ENCODE peak calls at places on chromosomes 11 and 22, in seven cellular contexts. X is kidney epithelial cell, S is NCI-H1048, P is NCI-H1105, W is astrocyte of the spinal cord, A is GF-D8, M is kidney. U is an unnamed sample.

GRCh38 chr11:95364324-95365295 is 133.6 kb upstream of the SESN3 start:
- DNase-seq in X (peak), S (no peak), P (no peak), W (peak), A (no peak), M (no peak), U (peak)

GRCh38 chr22:39236321-39237275 is 8.2 kb downstream of the PDGFB start:
- DNase-seq in X (no peak), S (no peak), P (peak), W (no peak), A (peak), M (peak), U (no peak)

GRCh38 chr11:76579047-76579751 is 91.3 kb downstream of the LRRC32 start:
- DNase-seq in X (no peak), S (no peak), P (no peak), W (peak), A (no peak), M (peak), U (no peak)

GRCh38 chr11:18699269-18699596 is 654 bp downstream of the TMEM86A start:
- DNase-seq in X (no peak), S (no peak), P (no peak), W (no peak), A (no peak), M (no peak), U (no peak)

GRCh38 chr22:29625090-29625825 is 21.8 kb downstream of the NF2 start:
- DNase-seq in X (peak), S (peak), P (no peak), W (peak), A (peak), M (no peak), U (no peak)

GRCh38 chr11:69442012-69442806 is 39.3 kb upstream of the LINC01488 start:
- DNase-seq in X (no peak), S (no peak), P (no peak), W (peak), A (no peak), M (peak), U (no peak)

GRCh38 chr11:44028816-44029506 is 18.8 kb upstream of the ACCSL start:
- DNase-seq in X (no peak), S (no peak), P (no peak), W (no peak), A (no peak), M (no peak), U (no peak)

GRCh38 chr11:66317322-66317765 is 500 bp upstream of the CD248 start:
- DNase-seq in X (no peak), S (no peak), P (no peak), W (no peak), A (no peak), M (peak), U (no peak)

GRCh38 chr22:38017272-38017920 is 33.0 kb upstream of the SOX10 start:
- DNase-seq in X (no peak), S (no peak), P (no peak), W (peak), A (no peak), M (peak), U (peak)

GRCh38 chr11:65211293-65212105 is 29.8 kb downstream of the CAPN1 start:
- DNase-seq in X (no peak), S (no peak), P (no peak), W (no peak), A (no peak), M (peak), U (no peak)

GRCh38 chr22:24554316-24555159 is at the start of gene GUCD1:
- DNase-seq in X (no peak), S (no peak), P (no peak), W (peak), A (peak), M (no peak), U (no peak)

GRCh38 chr11:75583710-75584658 is 21.9 kb downstream of the SERPINH1 start:
- DNase-seq in X (no peak), S (no peak), P (peak), W (peak), A (no peak), M (peak), U (no peak)

GRCh38 chr11:2222479-2222878 is 47.9 kb downstream of the ASCL2 start:
- DNase-seq in X (no peak), S (no peak), P (no peak), W (no peak), A (no peak), M (no peak), U (no peak)

GRCh38 chr11:102914238-102915043 is 39.7 kb upstream of the MMP12 start:
- DNase-seq in X (peak), S (no peak), P (no peak), W (peak), A (no peak), M (no peak), U (no peak)

GRCh38 chr11:9609002-9609759 is 35.7 kb downstream of the WEE1 start:
- DNase-seq in X (no peak), S (no peak), P (no peak), W (no peak), A (no peak), M (no peak), U (no peak)

GRCh38 chr22:45317551-45318167 is 7.9 kb downstream of the FAM118A start:
- DNase-seq in X (no peak), S (no peak), P (no peak), W (peak), A (no peak), M (no peak), U (no peak)

GRCh38 chr11:77705195-77705876 is 67.7 kb upstream of the CLNS1A start:
- DNase-seq in X (peak), S (no peak), P (no peak), W (peak), A (no peak), M (no peak), U (peak)

GRCh38 chr11:44205836-44206235 is 104.1 kb downstream of the ALX4 start:
- DNase-seq in X (no peak), S (no peak), P (no peak), W (no peak), A (no peak), M (no peak), U (no peak)

GRCh38 chr22:45425101-45425500 is 11.6 kb downstream of the RIBC2 start:
- DNase-seq in X (no peak), S (no peak), P (no peak), W (no peak), A (no peak), M (peak), U (no peak)

U was measured in retinal pigment epithelial cell.